ENCODE peak calls at places on chromosome 13, in five cellular contexts. V is HCT116, U is neural progenitor cell, H is cardiac muscle cell, Y is pancreas. O is an unnamed sample. For H3K4me1, the result is how much of the 10 kb centered on the place peaks cover.

GRCh38 chr13:27476943-27477681 is 26.7 kb upstream of the MTIF3 start:
- DNase-seq in U (no peak), H (peak), Y (peak), V (no peak), O (no peak)

GRCh38 chr13:110907951-110908898 is 6.6 kb downstream of the ANKRD10 start:
- DNase-seq in U (no peak), V (peak), H (peak), Y (peak), O (no peak)

GRCh38 chr13:99432637-99433542 is 68.4 kb upstream of the TM9SF2 start:
- DNase-seq in Y (no peak), U (peak), H (peak), V (peak), O (peak)

GRCh38 chr13:27040826-27041108 is 130.8 kb downstream of the USP12 start:
- DNase-seq in V (no peak), Y (no peak), U (no peak), H (no peak), O (no peak)

GRCh38 chr13:98174995-98175394 is 2.1 kb downstream of the RNF113B start:
- DNase-seq in H (no peak), Y (no peak), U (no peak), V (no peak), O (no peak)

GRCh38 chr13:24052547-24052981 is 108.0 kb upstream of the SPATA13 start:
- DNase-seq in Y (no peak), U (no peak), V (no peak), H (peak), O (no peak)

GRCh38 chr13:21365574-21365973 is 93.5 kb downstream of the ZDHHC20 start:
- DNase-seq in Y (no peak), V (no peak), U (no peak), H (no peak), O (no peak)

GRCh38 chr13:39952244-39953233 is 297.1 kb downstream of the COG6 start:
- DNase-seq in U (no peak), Y (no peak), V (no peak), H (peak), O (no peak)

GRCh38 chr13:74101436-74101835 is 32.8 kb downstream of the KLF12 start:
- DNase-seq in U (no peak), V (no peak), Y (no peak), H (no peak), O (no peak)

GRCh38 chr13:24905242-24905641 is 141.3 kb downstream of the RNF17 start:
- DNase-seq in H (peak), Y (no peak), U (no peak), V (no peak), O (no peak)

GRCh38 chr13:27372896-27373295 is 51.5 kb upstream of the GTF3A start:
- DNase-seq in U (peak), V (no peak), H (peak), Y (peak), O (peak)

GRCh38 chr13:57624565-57625435 is 6.7 kb upstream of the PCDH17 start:
- DNase-seq in Y (no peak), V (no peak), H (peak), U (peak), O (no peak)

GRCh38 chr13:74206061-74206561 is 71.9 kb upstream of the KLF12 start:
- DNase-seq in H (peak), V (no peak), U (peak), Y (no peak), O (no peak)

GRCh38 chr13:30725331-30726085 is 9.8 kb upstream of the ALOX5AP start:
- DNase-seq in V (no peak), U (no peak), Y (no peak), H (no peak), O (no peak)

GRCh38 chr13:104034891-104035290 is 968.7 kb upstream of the SLC10A2 start:
- DNase-seq in V (no peak), U (no peak), Y (no peak), H (no peak), O (no peak)

GRCh38 chr13:110471833-110472162 is 89.7 kb downstream of the RAB20 start:
- DNase-seq in H (peak), Y (no peak), U (no peak), V (no peak), O (no peak)

GRCh38 chr13:41284512-41285288 is 21.3 kb upstream of the MTRF1 start:
- DNase-seq in Y (no peak), H (peak), V (peak), U (no peak), O (no peak)

GRCh38 chr13:33318744-33319143 is 33.2 kb upstream of the STARD13 start:
- DNase-seq in H (no peak), V (no peak), Y (no peak), U (no peak), O (no peak)

GRCh38 chr13:110463876-110464510 is 97.5 kb downstream of the RAB20 start:
- DNase-seq in V (no peak), H (no peak), U (no peak), Y (no peak), O (no peak)

GRCh38 chr13:61954092-61954491 is 538.4 kb upstream of the PCDH20 start:
- DNase-seq in V (peak), Y (no peak), H (peak), U (peak), O (no peak)
- TF ChIP-seq CTCF in V (peak), Y (no peak), H (peak), U (peak), O (no peak)

DNA sequence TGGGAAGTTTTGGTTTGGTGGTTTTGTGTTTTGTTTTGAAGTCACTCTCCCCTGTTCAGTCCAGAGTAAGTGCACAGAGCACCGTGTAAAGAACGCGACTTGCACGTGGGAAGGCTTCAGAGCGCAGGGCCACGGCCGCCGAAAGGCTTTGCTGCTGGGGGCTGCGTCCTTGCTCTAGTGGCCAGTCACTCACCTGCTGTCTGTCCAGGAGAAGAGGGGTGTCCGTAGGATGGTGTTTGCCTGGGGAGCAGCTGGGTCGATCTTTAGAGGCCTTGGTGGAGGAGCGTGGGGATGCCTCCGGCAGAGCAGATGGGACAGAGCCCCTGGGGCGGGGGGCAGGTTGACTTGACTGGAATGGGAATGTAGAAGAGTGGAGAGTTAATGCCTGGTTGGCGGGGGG is 116.6 kb upstream of the MCF2L start:
- DNase-seq in U (no peak), Y (no peak), V (no peak), H (no peak), O (no peak)
- H3K27ac ChIP-seq in U (no peak), Y (no peak), V (no peak), H (no peak), O (no peak)

GRCh38 chr13:106152047-106152446 is 383.4 kb downstream of the EFNB2 start:
- DNase-seq in U (no peak), Y (no peak), V (no peak), H (no peak), O (no peak)
- H3K4me1 ChIP-seq in U (under half), Y (under half), V (under half), H (under half), O (under half)

GRCh38 chr13:113742000-113742441 is 17.0 kb upstream of the TMEM255B start:
- DNase-seq in U (peak), Y (no peak), V (peak), H (peak), O (peak)
- TF ChIP-seq CTCF in U (peak), Y (no peak), V (peak), H (peak), O (no peak)

GRCh38 chr13:50125556-50126377 is 110.5 kb downstream of the KCNRG start:
- DNase-seq in V (peak), H (peak), U (peak), Y (peak), O (peak)

GRCh38 chr13:50125306-50125555 is 110.0 kb downstream of the KCNRG start:
- DNase-seq in Y (no peak), U (no peak), V (no peak), H (no peak), O (no peak)

GRCh38 chr13:50127726-50128291 is 112.6 kb downstream of the KCNRG start:
- DNase-seq in V (no peak), Y (no peak), U (peak), H (no peak), O (no peak)

GRCh38 chr13:50127017-50127725 is 111.9 kb downstream of the KCNRG start:
- DNase-seq in V (no peak), H (peak), U (peak), Y (peak), O (peak)

DNA sequence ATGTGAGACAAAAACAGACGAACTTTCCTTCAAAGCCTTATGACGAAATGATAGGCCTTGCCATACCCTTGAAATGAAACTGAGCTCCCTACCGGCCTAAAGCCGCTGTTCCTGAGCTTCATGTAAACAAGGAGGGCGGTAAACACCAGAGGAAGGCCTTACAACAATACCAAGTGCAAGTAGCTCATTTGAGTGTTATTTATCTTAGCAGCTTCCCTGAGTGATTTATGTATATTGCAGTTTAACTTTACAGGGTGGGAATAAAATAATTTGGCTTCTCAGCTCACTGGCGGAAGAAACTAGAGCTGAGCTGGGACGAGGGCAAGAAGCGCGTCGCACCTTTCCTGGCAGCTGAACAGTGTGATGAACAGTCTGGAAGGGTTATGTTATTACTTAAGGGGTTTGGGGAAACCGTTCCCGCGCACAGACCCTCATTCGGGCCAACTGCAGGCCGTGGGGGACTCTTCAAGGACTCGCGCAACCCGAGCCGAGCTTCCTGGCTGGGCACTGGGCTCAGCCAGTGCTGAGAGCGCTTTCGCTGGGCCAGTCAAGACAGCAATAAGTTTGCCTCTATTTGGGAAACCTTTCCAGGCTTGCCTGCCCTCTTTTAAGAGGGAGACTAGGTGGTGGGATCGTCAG is 111.3 kb downstream of the KCNRG start:
- DNase-seq in H (peak), V (no peak), Y (no peak), U (peak), O (no peak)
- H3K27ac ChIP-seq in H (no peak), V (peak), Y (peak), U (no peak), O (peak)